ENCODE peak calls at places on chromosomes 7 and 10, in eight cellular contexts. D is transverse colon; O is RPMI7951; G is frontal cortex; S is fibroblast of lung; B is AG08396; Z is activated naive CD4-positive, alpha-beta T cell; M is kidney tubule cell. A is an unnamed sample.

GRCh38 chr10:89086801-89087513 is 96.4 kb downstream of the FAS start:
- DNase-seq in D (peak), O (peak), G (no peak), S (peak), B (peak), Z (no peak), M (peak), A (peak)

GRCh38 chr7:8325067-8325466 is 63.1 kb upstream of the ICA1 start:
- DNase-seq in D (no peak), O (no peak), G (no peak), S (no peak), B (no peak), Z (no peak), M (peak), A (no peak)

GRCh38 chr7:156941393-156942182 is 7.9 kb upstream of the NOM1 start:
- DNase-seq in D (no peak), O (no peak), G (no peak), S (no peak), B (no peak), Z (no peak), M (no peak), A (no peak)

GRCh38 chr7:101386558-101387199 is 24.0 kb downstream of the COL26A1 start:
- DNase-seq in D (no peak), O (peak), G (no peak), S (peak), B (no peak), Z (no peak), M (no peak), A (peak)

GRCh38 chr10:102678842-102679289 is 34.6 kb downstream of the TRIM8 start:
- DNase-seq in D (peak), O (peak), G (no peak), S (peak), B (peak), Z (no peak), M (peak), A (peak)

GRCh38 chr7:55590517-55591281 is 18.4 kb upstream of the VOPP1 start:
- DNase-seq in D (no peak), O (no peak), G (no peak), S (no peak), B (no peak), Z (no peak), M (no peak), A (no peak)

GRCh38 chr7:127885843-127886242 is 145.4 kb downstream of the LRRC4 start:
- DNase-seq in D (no peak), O (peak), G (no peak), S (peak), B (peak), Z (no peak), M (peak), A (peak)

GRCh38 chr7:6294839-6295238 is 22.4 kb upstream of the CYTH3 start:
- DNase-seq in D (no peak), O (no peak), G (no peak), S (no peak), B (no peak), Z (no peak), M (no peak), A (no peak)

GRCh38 chr10:59891919-59892318 is 14.4 kb downstream of the CCDC6 start:
- DNase-seq in D (no peak), O (no peak), G (no peak), S (no peak), B (no peak), Z (no peak), M (no peak), A (no peak)

GRCh38 chr7:157370761-157371160 is 34.0 kb downstream of the DNAJB6 start:
- DNase-seq in D (no peak), O (no peak), G (no peak), S (no peak), B (no peak), Z (no peak), M (no peak), A (no peak)

GRCh38 chr7:102933763-102934162 is 21.0 kb downstream of the LRRC17 start:
- DNase-seq in D (peak), O (peak), G (no peak), S (peak), B (peak), Z (no peak), M (no peak), A (peak)

GRCh38 chr10:97508342-97508741 is 9.6 kb downstream of the UBTD1 start:
- DNase-seq in D (no peak), O (peak), G (no peak), S (peak), B (peak), Z (no peak), M (peak), A (peak)

GRCh38 chr7:130232209-130232608 is 24.5 kb downstream of the SSMEM1 start:
- DNase-seq in D (no peak), O (no peak), G (no peak), S (no peak), B (no peak), Z (no peak), M (no peak), A (no peak)

GRCh38 chr10:10520391-10521385 is 497.0 kb upstream of the CELF2 start:
- DNase-seq in D (no peak), O (no peak), G (no peak), S (no peak), B (no peak), Z (no peak), M (no peak), A (no peak)

GRCh38 chr7:50652400-50653115 is 87.4 kb upstream of the DDC start:
- DNase-seq in D (no peak), O (no peak), G (no peak), S (no peak), B (no peak), Z (no peak), M (no peak), A (peak)

GRCh38 chr10:62492012-62492869 is 118.1 kb downstream of the ZNF365 start:
- DNase-seq in D (no peak), O (peak), G (no peak), S (peak), B (no peak), Z (no peak), M (peak), A (peak)

GRCh38 chr7:42893341-42894242 is 18.3 kb downstream of the C7orf25 start:
- DNase-seq in D (no peak), O (no peak), G (no peak), S (no peak), B (no peak), Z (no peak), M (no peak), A (no peak)

GRCh38 chr7:26760499-26760898 is 103.9 kb downstream of the SKAP2 start:
- DNase-seq in D (no peak), O (no peak), G (no peak), S (no peak), B (no peak), Z (no peak), M (no peak), A (no peak)

GRCh38 chr10:124657806-124658205 is 86.4 kb downstream of the FAM53B start:
- DNase-seq in D (no peak), O (peak), G (no peak), S (peak), B (peak), Z (no peak), M (no peak), A (peak)

GRCh38 chr7:135645296-135645904 is 16.9 kb upstream of the STMP1 start:
- DNase-seq in D (no peak), O (peak), G (no peak), S (peak), B (peak), Z (no peak), M (peak), A (peak)

GRCh38 chr10:129465796-129466702 is 992 bp upstream of the MGMT start:
- DNase-seq in D (peak), O (peak), G (no peak), S (no peak), B (no peak), Z (no peak), M (no peak), A (no peak)

GRCh38 chr7:137936509-137937201 is 65.2 kb downstream of the CREB3L2 start:
- DNase-seq in D (no peak), O (no peak), G (no peak), S (no peak), B (no peak), Z (no peak), M (no peak), A (no peak)

GRCh38 chr7:5598261-5598761 is 174.7 kb upstream of the TNRC18 start:
- DNase-seq in D (no peak), O (no peak), G (no peak), S (no peak), B (no peak), Z (no peak), M (no peak), A (peak)

GRCh38 chr10:28179490-28180099 is 123.3 kb downstream of the MPP7 start:
- DNase-seq in D (no peak), O (peak), G (peak), S (peak), B (peak), Z (no peak), M (peak), A (peak)

A was measured in foreskin fibroblast.